ENCODE peak calls at places on chromosomes 16 and 17, in seven cellular contexts. G is iPS DF 6.9, M is heart left ventricle, U is tibial nerve, X is upper lobe of right lung, I is fibroblast of lung, T is RWPE1. K is an unnamed sample.

GRCh38 chr16:31484491-31485171 is 1.7 kb downstream of the SLC5A2 start:
- DNase-seq in M (no peak), T (no peak), U (no peak), X (peak; percentile 93), G (no peak), I (peak; percentile 45), K (no peak)

GRCh38 chr16:558298-559020 is 1.7 kb upstream of the PRR35 start:
- DNase-seq in X (no peak), G (no peak), U (no peak), M (peak; percentile 57), I (no peak), T (no peak), K (no peak)

GRCh38 chr17:65294184-65294719 is 157.1 kb downstream of the RGS9 start:
- DNase-seq in X (peak; percentile 72), U (no peak), I (peak; percentile 66), T (peak; percentile 71), G (peak; percentile 70), M (peak; percentile 30), K (peak; percentile 67)

GRCh38 chr17:32877164-32877764 is 340 bp upstream of the MYO1D start:
- DNase-seq in G (no peak), X (peak; percentile 97), I (peak; percentile 72), U (peak; percentile 79), M (peak; percentile 90), T (peak; percentile 90), K (peak; percentile 95)

GRCh38 chr16:19935696-19936095 is 51.0 kb upstream of the GPRC5B start:
- DNase-seq in X (no peak), M (no peak), T (no peak), U (no peak), G (no peak), I (no peak), K (no peak)

GRCh38 chr16:85349413-85350145 is 237.3 kb upstream of the CIBAR2 start:
- DNase-seq in X (no peak), M (no peak), U (no peak), I (no peak), T (no peak), G (no peak), K (no peak)

GRCh38 chr17:17154556-17154955 is 51.6 kb downstream of the PLD6 start:
- DNase-seq in X (no peak), I (no peak), G (no peak), M (no peak), U (no peak), T (no peak), K (no peak)

GRCh38 chr17:45222273-45222993 is 748 bp downstream of the FMNL1 start:
- DNase-seq in M (no peak), T (no peak), U (no peak), I (no peak), G (no peak), X (no peak), K (no peak)

GRCh38 chr17:48483471-48484131 is 47.2 kb downstream of the HOXB1 start:
- DNase-seq in I (peak; percentile 100), G (no peak), X (no peak), T (peak; percentile 75), U (no peak), M (no peak), K (no peak)

GRCh38 chr17:77281024-77281903 is 140.5 kb downstream of the SEC14L1 start:
- DNase-seq in U (no peak), X (peak; percentile 87), M (peak; percentile 29), I (peak; percentile 45), G (no peak), T (peak; percentile 89), K (no peak)

GRCh38 chr16:3822366-3823045 is 58.0 kb downstream of the CREBBP start:
- DNase-seq in T (peak; percentile 24), G (no peak), I (peak; percentile 39), X (no peak), M (no peak), U (no peak), K (peak; percentile 39)

GRCh38 chr17:78341559-78342437 is 18.1 kb downstream of the SOCS3 start:
- DNase-seq in X (peak; percentile 89), U (peak; percentile 66), T (peak; percentile 78), G (no peak), I (peak; percentile 83), M (peak; percentile 88), K (peak; percentile 77)

GRCh38 chr16:68200120-68200783 is 35.7 kb downstream of the ESRP2 start:
- DNase-seq in I (peak; percentile 51), G (no peak), T (peak; percentile 19), M (no peak), U (no peak), X (no peak), K (no peak)

GRCh38 chr17:75915268-75915667 is 10.6 kb upstream of the MRPL38 start:
- DNase-seq in U (no peak), M (no peak), G (no peak), T (no peak), I (no peak), X (no peak), K (no peak)

GRCh38 chr17:82924812-82925211 is 85.0 kb upstream of the ZNF750 start:
- DNase-seq in X (no peak), U (no peak), G (no peak), I (no peak), T (peak; percentile 31), M (no peak), K (no peak)

GRCh38 chr16:71880176-71880575 is 3.8 kb downstream of the ZNF821 start:
- DNase-seq in U (no peak), I (no peak), G (no peak), T (no peak), X (no peak), M (no peak), K (no peak)

GRCh38 chr16:11734025-11734652 is 8.5 kb downstream of the TXNDC11 start:
- DNase-seq in I (no peak), G (no peak), T (no peak), U (no peak), M (peak; percentile 20), X (no peak), K (no peak)

GRCh38 chr17:69761767-69762321 is 313.2 kb upstream of the KCNJ16 start:
- DNase-seq in M (no peak), X (no peak), I (peak; percentile 97), U (no peak), G (no peak), T (peak; percentile 77), K (no peak)
- H3K27ac ChIP-seq in M (no peak overlapping the region), X (no peak overlapping the region), I (peak overlapping the region; percentile 89), U (peak overlapping the region; percentile 40), G (no peak overlapping the region), T (no peak overlapping the region), K (no peak overlapping the region)

DNA sequence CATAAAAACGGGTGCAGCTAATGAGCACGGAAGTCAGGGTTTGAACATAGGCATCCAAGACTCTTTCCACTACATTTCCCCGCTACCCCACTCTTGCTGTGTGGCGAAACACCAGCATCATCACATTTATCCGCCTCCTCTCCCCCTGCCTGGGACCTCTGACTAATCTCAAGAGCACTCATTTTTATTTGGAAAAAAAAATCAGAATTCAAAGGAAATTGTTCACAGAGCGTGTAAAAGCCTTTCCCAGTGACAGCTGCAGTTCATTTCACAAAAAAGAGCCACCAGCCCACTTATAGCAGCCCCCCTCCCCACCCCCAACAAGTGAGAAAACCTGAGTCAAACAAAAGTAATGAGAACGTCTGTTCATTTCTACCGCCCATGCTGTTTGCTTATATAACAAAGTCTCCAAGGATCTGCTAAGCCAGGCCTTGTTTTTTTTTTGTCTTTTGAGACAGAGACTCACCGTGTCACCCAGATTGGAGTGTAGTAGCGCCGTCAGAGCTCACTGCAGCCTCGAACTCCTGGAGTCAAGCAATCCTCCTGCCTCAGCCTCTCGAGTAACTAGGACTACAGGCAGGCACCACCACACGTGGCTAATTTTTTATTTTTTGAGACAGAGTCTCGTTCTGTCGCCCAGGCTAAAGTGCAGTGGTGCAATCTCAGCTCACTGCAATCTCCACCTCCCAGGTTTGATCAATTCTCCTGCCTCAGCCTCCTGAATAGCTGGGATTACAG is 48.3 kb upstream of the HAPSTR1 start:
- DNase-seq in X (no peak), I (peak; percentile 89), G (no peak), T (no peak), M (no peak), U (no peak), K (no peak)
- H3K27ac ChIP-seq in X (no peak overlapping the region), I (peak overlapping the region; percentile 10), G (no peak overlapping the region), T (no peak overlapping the region), M (no peak overlapping the region), U (no peak overlapping the region), K (no peak overlapping the region)

GRCh38 chr16:29025218-29025617 is 40.4 kb downstream of the LAT start:
- DNase-seq in U (no peak), T (no peak), X (peak; percentile 35), G (no peak), M (no peak), I (no peak), K (no peak)

GRCh38 chr16:29022196-29022595 is 37.3 kb downstream of the LAT start:
- DNase-seq in M (no peak), G (no peak), X (no peak), I (no peak), U (no peak), T (no peak), K (no peak)

GRCh38 chr16:29021471-29021870 is 36.6 kb downstream of the LAT start:
- DNase-seq in U (no peak), G (no peak), X (no peak), I (no peak), M (no peak), T (no peak), K (no peak)

GRCh38 chr16:29024280-29024679 is 39.4 kb downstream of the LAT start:
- DNase-seq in U (no peak), X (peak; percentile 27), T (no peak), M (no peak), G (no peak), I (no peak), K (no peak)

GRCh38 chr16:29023279-29024278 is 38.7 kb downstream of the LAT start:
- DNase-seq in M (no peak), G (no peak), X (peak; percentile 44), I (peak; percentile 10), U (no peak), T (no peak), K (no peak)
- H3K27ac ChIP-seq in M (no peak overlapping the region), G (no peak overlapping the region), X (no peak overlapping the region), I (no peak overlapping the region), U (no peak overlapping the region), T (no peak overlapping the region), K (no peak overlapping the region)

DNA sequence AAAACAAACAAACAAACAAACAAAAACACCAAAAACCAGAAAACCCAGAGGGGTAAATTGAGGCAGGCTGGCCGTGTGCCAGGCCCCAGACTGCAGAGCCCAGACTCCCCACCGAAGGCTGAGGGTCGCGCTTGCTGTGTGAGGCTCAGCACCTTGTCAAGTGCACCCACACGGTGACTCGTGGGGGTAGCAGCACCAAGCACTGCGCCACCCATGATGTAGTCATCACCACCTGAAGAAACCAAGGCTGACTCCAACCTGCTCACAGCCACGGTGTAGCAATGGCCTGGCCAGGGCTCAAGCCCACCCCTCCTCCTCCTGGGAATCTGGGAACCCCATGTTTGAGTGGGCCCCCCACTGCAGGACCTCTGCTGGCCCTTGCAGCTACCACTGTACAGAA is 11.9 kb downstream of the MCRIP1 start:
- DNase-seq in U (no peak), T (no peak), G (no peak), X (no peak), M (no peak), I (no peak), K (no peak)
- H3K27ac ChIP-seq in U (no peak overlapping the region), T (peak overlapping the region; percentile 55), G (no peak overlapping the region), X (peak overlapping the region; percentile 27), M (no peak overlapping the region), I (no peak overlapping the region), K (no peak overlapping the region)

GRCh38 chr17:60386137-60386395 is 5.9 kb downstream of the USP32 start:
- DNase-seq in I (no peak), G (no peak), X (no peak), U (no peak), M (no peak), T (no peak), K (no peak)
- H3K27ac ChIP-seq in I (no peak overlapping the region), G (no peak overlapping the region), X (no peak overlapping the region), U (no peak overlapping the region), M (no peak overlapping the region), T (no peak overlapping the region), K (no peak overlapping the region)

GRCh38 chr17:66582373-66583111 is 252.4 kb upstream of the CACNG5 start:
- DNase-seq in T (no peak), X (no peak), G (no peak), I (no peak), M (no peak), U (no peak), K (no peak)
- H3K27ac ChIP-seq in T (no peak overlapping the region), X (no peak overlapping the region), G (no peak overlapping the region), I (no peak overlapping the region), M (no peak overlapping the region), U (peak overlapping the region; percentile 80), K (peak overlapping the region; percentile 4)